ENCODE peak calls at places on chromosomes 12 and 14, in nine cellular contexts. One of them, this sample, is unnamed.

GRCh38 chr12:12480074-12480473 is 82.6 kb downstream of the DUSP16 start:
- DNase-seq in fibroblast of pulmonary artery: no peak
- DNase-seq in effector memory CD4-positive, alpha-beta T cell: no peak
- DNase-seq in A172: no peak
- DNase-seq in HuH-7: no peak
- DNase-seq in MCF 10A: no peak
- DNase-seq in cardiac septum: no peak
- DNase-seq in dorsolateral prefrontal cortex: no peak
- DNase-seq in nephron progenitor cell: no peak
- DNase-seq in this sample: no peak

GRCh38 chr14:60722163-60722835 is 1.9 kb downstream of the SIX4 start:
- DNase-seq in fibroblast of pulmonary artery: peak
- DNase-seq in effector memory CD4-positive, alpha-beta T cell: no peak
- DNase-seq in A172: peak
- DNase-seq in HuH-7: peak
- DNase-seq in MCF 10A: peak
- DNase-seq in cardiac septum: no peak
- DNase-seq in dorsolateral prefrontal cortex: no peak
- DNase-seq in nephron progenitor cell: peak
- DNase-seq in this sample: no peak

GRCh38 chr12:88058719-88059077 is 29.5 kb upstream of the C12orf50 start:
- DNase-seq in fibroblast of pulmonary artery: no peak
- DNase-seq in effector memory CD4-positive, alpha-beta T cell: no peak
- DNase-seq in A172: no peak
- DNase-seq in HuH-7: no peak
- DNase-seq in MCF 10A: no peak
- DNase-seq in cardiac septum: no peak
- DNase-seq in dorsolateral prefrontal cortex: no peak
- DNase-seq in nephron progenitor cell: no peak
- DNase-seq in this sample: no peak

GRCh38 chr12:14928946-14929345 is 9.4 kb downstream of the ERP27 start:
- DNase-seq in fibroblast of pulmonary artery: peak
- DNase-seq in effector memory CD4-positive, alpha-beta T cell: no peak
- DNase-seq in A172: no peak
- DNase-seq in HuH-7: no peak
- DNase-seq in MCF 10A: no peak
- DNase-seq in cardiac septum: no peak
- DNase-seq in dorsolateral prefrontal cortex: no peak
- DNase-seq in nephron progenitor cell: no peak
- DNase-seq in this sample: no peak

GRCh38 chr14:79585845-79586244 is 625.5 kb downstream of the DIO2 start:
- DNase-seq in fibroblast of pulmonary artery: peak
- DNase-seq in effector memory CD4-positive, alpha-beta T cell: no peak
- DNase-seq in A172: peak
- DNase-seq in HuH-7: no peak
- DNase-seq in MCF 10A: no peak
- DNase-seq in cardiac septum: no peak
- DNase-seq in dorsolateral prefrontal cortex: no peak
- DNase-seq in nephron progenitor cell: no peak
- DNase-seq in this sample: no peak

GRCh38 chr12:97943359-97943758 is 480.8 kb downstream of the RMST start:
- DNase-seq in fibroblast of pulmonary artery: no peak
- DNase-seq in effector memory CD4-positive, alpha-beta T cell: no peak
- DNase-seq in A172: no peak
- DNase-seq in HuH-7: no peak
- DNase-seq in MCF 10A: peak
- DNase-seq in cardiac septum: no peak
- DNase-seq in dorsolateral prefrontal cortex: no peak
- DNase-seq in nephron progenitor cell: no peak
- DNase-seq in this sample: no peak

GRCh38 chr14:24798911-24799310 is 164.9 kb upstream of the GZMB start:
- DNase-seq in fibroblast of pulmonary artery: no peak
- DNase-seq in effector memory CD4-positive, alpha-beta T cell: no peak
- DNase-seq in A172: no peak
- DNase-seq in HuH-7: no peak
- DNase-seq in MCF 10A: no peak
- DNase-seq in cardiac septum: no peak
- DNase-seq in dorsolateral prefrontal cortex: no peak
- DNase-seq in nephron progenitor cell: no peak
- DNase-seq in this sample: no peak

GRCh38 chr12:12508612-12509011 is 54.1 kb downstream of the DUSP16 start:
- DNase-seq in fibroblast of pulmonary artery: peak
- DNase-seq in effector memory CD4-positive, alpha-beta T cell: no peak
- DNase-seq in A172: no peak
- DNase-seq in HuH-7: no peak
- DNase-seq in MCF 10A: peak
- DNase-seq in cardiac septum: no peak
- DNase-seq in dorsolateral prefrontal cortex: no peak
- DNase-seq in nephron progenitor cell: no peak
- DNase-seq in this sample: peak

GRCh38 chr14:60753264-60754126 is 18.9 kb downstream of the MNAT1 start:
- DNase-seq in fibroblast of pulmonary artery: no peak
- DNase-seq in effector memory CD4-positive, alpha-beta T cell: peak
- DNase-seq in A172: no peak
- DNase-seq in HuH-7: no peak
- DNase-seq in MCF 10A: no peak
- DNase-seq in cardiac septum: no peak
- DNase-seq in dorsolateral prefrontal cortex: no peak
- DNase-seq in nephron progenitor cell: no peak
- DNase-seq in this sample: no peak

GRCh38 chr12:52346596-52346995 is 20.7 kb downstream of the KRT85 start:
- DNase-seq in fibroblast of pulmonary artery: no peak
- DNase-seq in effector memory CD4-positive, alpha-beta T cell: no peak
- DNase-seq in A172: no peak
- DNase-seq in HuH-7: no peak
- DNase-seq in MCF 10A: no peak
- DNase-seq in cardiac septum: no peak
- DNase-seq in dorsolateral prefrontal cortex: no peak
- DNase-seq in nephron progenitor cell: no peak
- DNase-seq in this sample: no peak

GRCh38 chr12:50110762-50111416 is 1.1 kb upstream of the COX14 start:
- DNase-seq in fibroblast of pulmonary artery: no peak
- DNase-seq in effector memory CD4-positive, alpha-beta T cell: no peak
- DNase-seq in A172: peak
- DNase-seq in HuH-7: peak
- DNase-seq in MCF 10A: peak
- DNase-seq in cardiac septum: peak
- DNase-seq in dorsolateral prefrontal cortex: no peak
- DNase-seq in nephron progenitor cell: peak
- DNase-seq in this sample: no peak

GRCh38 chr14:102252834-102253801 is 51.8 kb downstream of the MOK start:
- DNase-seq in fibroblast of pulmonary artery: no peak
- DNase-seq in effector memory CD4-positive, alpha-beta T cell: no peak
- DNase-seq in A172: no peak
- DNase-seq in HuH-7: no peak
- DNase-seq in MCF 10A: no peak
- DNase-seq in cardiac septum: no peak
- DNase-seq in dorsolateral prefrontal cortex: no peak
- DNase-seq in nephron progenitor cell: no peak
- DNase-seq in this sample: no peak

GRCh38 chr12:130185455-130186100 is 23.3 kb downstream of the FZD10 start:
- DNase-seq in fibroblast of pulmonary artery: no peak
- DNase-seq in effector memory CD4-positive, alpha-beta T cell: no peak
- DNase-seq in A172: no peak
- DNase-seq in HuH-7: no peak
- DNase-seq in MCF 10A: no peak
- DNase-seq in cardiac septum: peak
- DNase-seq in dorsolateral prefrontal cortex: no peak
- DNase-seq in nephron progenitor cell: no peak
- DNase-seq in this sample: no peak

GRCh38 chr14:73463411-73463810 is 5.1 kb upstream of the NUMB start:
- DNase-seq in fibroblast of pulmonary artery: peak
- DNase-seq in effector memory CD4-positive, alpha-beta T cell: no peak
- DNase-seq in A172: peak
- DNase-seq in HuH-7: no peak
- DNase-seq in MCF 10A: peak
- DNase-seq in cardiac septum: peak
- DNase-seq in dorsolateral prefrontal cortex: no peak
- DNase-seq in nephron progenitor cell: no peak
- DNase-seq in this sample: peak

GRCh38 chr12:90234455-90234854 is 525.8 kb upstream of the ATP2B1 start:
- DNase-seq in fibroblast of pulmonary artery: peak
- DNase-seq in effector memory CD4-positive, alpha-beta T cell: no peak
- DNase-seq in A172: no peak
- DNase-seq in HuH-7: no peak
- DNase-seq in MCF 10A: peak
- DNase-seq in cardiac septum: no peak
- DNase-seq in dorsolateral prefrontal cortex: no peak
- DNase-seq in nephron progenitor cell: no peak
- DNase-seq in this sample: no peak

GRCh38 chr12:124381454-124382207 is 86.7 kb downstream of the RFLNA start:
- DNase-seq in fibroblast of pulmonary artery: peak
- DNase-seq in effector memory CD4-positive, alpha-beta T cell: no peak
- DNase-seq in A172: peak
- DNase-seq in HuH-7: no peak
- DNase-seq in MCF 10A: peak
- DNase-seq in cardiac septum: peak
- DNase-seq in dorsolateral prefrontal cortex: peak
- DNase-seq in nephron progenitor cell: no peak
- DNase-seq in this sample: no peak